ENCODE peak calls at places on chromosomes 7 and 10, in six cellular contexts. Z, Y, J, N, I and L are unnamed samples.

GRCh38 chr10:95485030-95485429 is 76.1 kb downstream of the SORBS1 start:
- DNase-seq in I (no peak), Y (no peak), N (peak), J (no peak), Z (no peak), L (no peak)

GRCh38 chr10:60646966-60647796 is 131.1 kb upstream of the CDK1 start:
- DNase-seq in Z (peak), Y (peak), I (no peak), J (peak), N (peak), L (no peak)

GRCh38 chr10:110717830-110718595 is 73.9 kb downstream of the RBM20 start:
- DNase-seq in J (no peak), Z (no peak), N (no peak), Y (no peak), I (no peak), L (no peak)

GRCh38 chr10:47364911-47365310 is 16.7 kb downstream of the RBP3 start:
- DNase-seq in I (no peak), N (no peak), J (no peak), Y (no peak), Z (no peak), L (no peak)

GRCh38 chr10:7054915-7055314 is 355.9 kb downstream of the SFMBT2 start:
- DNase-seq in I (peak), N (no peak), Z (no peak), J (peak), Y (peak), L (no peak)

GRCh38 chr10:120394446-120394845 is 62.6 kb upstream of the PLPP4 start:
- DNase-seq in Y (no peak), Z (no peak), N (no peak), I (no peak), J (peak), L (no peak)

GRCh38 chr7:101633516-101633915 is 4.4 kb upstream of the MYL10 start:
- DNase-seq in N (no peak), I (no peak), Y (no peak), Z (no peak), J (no peak), L (no peak)

GRCh38 chr7:4645241-4645640 is 36.9 kb upstream of the FOXK1 start:
- DNase-seq in J (no peak), Y (no peak), N (no peak), Z (no peak), I (no peak), L (no peak)

GRCh38 chr10:30829921-30830671 is 200.5 kb upstream of the LYZL2 start:
- DNase-seq in J (peak), Y (peak), I (no peak), N (peak), Z (no peak), L (no peak)

GRCh38 chr7:155918720-155919399 is 106.6 kb upstream of the SHH start:
- DNase-seq in Y (peak), Z (no peak), N (peak), I (no peak), J (peak), L (no peak)

GRCh38 chr7:109782806-109783205 is 1213.1 kb downstream of the DNAJB9 start:
- DNase-seq in Z (no peak), Y (no peak), N (no peak), I (no peak), J (no peak), L (no peak)

GRCh38 chr10:43585046-43585445 is 10.6 kb upstream of the ZNF239 start:
- DNase-seq in Y (peak), Z (no peak), J (no peak), I (no peak), N (no peak), L (no peak)

GRCh38 chr10:43585981-43586738 is 11.7 kb upstream of the ZNF239 start:
- DNase-seq in J (no peak), N (no peak), I (no peak), Y (no peak), Z (no peak), L (no peak)

DNA sequence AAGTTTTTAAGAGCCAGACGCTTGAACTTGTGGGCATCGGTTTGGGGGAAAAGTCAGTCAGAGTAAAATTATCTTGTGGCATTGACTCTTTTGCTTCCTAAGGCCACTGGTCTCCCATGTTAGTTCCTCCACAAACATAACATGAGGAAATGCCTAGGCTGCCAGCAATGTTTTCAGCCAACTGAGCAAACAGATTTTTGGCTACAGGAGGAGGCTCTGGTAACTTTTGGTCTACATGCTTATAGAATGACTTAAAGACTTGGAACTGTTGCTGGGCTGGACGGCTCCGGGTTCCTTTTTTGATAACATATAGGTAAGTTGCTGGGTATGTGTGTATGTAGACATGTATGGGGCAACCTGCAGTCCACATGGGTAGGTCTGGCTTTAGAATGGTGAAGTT is 9.6 kb upstream of the ZNF239 start:
- DNase-seq in Y (no peak), Z (no peak), J (no peak), N (no peak), I (no peak), L (no peak)
- H2AFZ ChIP-seq in Y (no peak), Z (no peak), J (no peak), N (no peak), I (no peak), L (no peak)

DNA sequence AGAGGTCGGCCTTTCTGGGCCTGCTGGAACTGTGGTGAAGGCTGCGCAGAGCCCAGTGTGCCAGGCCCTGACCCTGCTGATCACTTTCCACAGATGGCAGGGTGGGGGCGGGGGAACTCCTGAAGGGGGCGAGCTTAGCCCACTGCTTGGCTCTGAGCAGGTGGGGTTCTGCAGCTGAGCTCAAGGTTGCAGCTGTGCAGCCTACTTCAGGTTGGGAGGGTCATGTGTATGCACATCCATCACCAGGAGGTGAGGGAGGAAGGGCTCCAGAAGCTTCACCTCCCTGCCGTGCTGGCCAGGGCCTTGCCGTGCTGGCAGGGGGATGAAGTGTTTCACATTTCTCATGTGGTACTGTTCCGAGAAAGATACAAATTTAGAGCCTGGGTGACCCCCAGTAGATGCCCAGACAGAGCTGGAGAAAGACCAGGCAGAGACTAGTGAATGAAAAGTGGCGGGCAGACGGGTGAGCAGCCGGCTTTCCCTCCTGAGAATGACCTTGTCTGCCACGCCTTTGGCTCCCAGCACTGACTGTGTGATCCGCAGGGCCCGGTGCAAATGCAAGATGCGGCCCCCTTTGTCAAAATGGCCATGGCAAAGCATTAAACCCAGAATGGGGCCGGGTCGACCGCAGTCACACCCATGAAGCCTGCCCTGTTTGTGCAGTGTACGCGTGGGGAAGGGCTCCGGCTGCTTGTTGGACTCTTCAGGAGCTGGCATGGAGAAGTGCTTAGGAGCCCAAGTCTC is 25.2 kb downstream of the FAM241B start:
- DNase-seq in N (no peak), J (no peak), Z (no peak), Y (no peak), I (no peak), L (no peak)
- H2BK120ac ChIP-seq in N (no peak), J (no peak), Z (no peak), Y (no peak), I (peak), L (no peak)

GRCh38 chr10:43960981-43961380 is 312.3 kb upstream of the ZNF32 start:
- DNase-seq in N (no peak), J (peak), I (no peak), Y (no peak), Z (no peak), L (no peak)
- H2AFZ ChIP-seq in N (no peak), J (no peak), I (no peak), Y (no peak), Z (no peak), L (no peak)

DNA sequence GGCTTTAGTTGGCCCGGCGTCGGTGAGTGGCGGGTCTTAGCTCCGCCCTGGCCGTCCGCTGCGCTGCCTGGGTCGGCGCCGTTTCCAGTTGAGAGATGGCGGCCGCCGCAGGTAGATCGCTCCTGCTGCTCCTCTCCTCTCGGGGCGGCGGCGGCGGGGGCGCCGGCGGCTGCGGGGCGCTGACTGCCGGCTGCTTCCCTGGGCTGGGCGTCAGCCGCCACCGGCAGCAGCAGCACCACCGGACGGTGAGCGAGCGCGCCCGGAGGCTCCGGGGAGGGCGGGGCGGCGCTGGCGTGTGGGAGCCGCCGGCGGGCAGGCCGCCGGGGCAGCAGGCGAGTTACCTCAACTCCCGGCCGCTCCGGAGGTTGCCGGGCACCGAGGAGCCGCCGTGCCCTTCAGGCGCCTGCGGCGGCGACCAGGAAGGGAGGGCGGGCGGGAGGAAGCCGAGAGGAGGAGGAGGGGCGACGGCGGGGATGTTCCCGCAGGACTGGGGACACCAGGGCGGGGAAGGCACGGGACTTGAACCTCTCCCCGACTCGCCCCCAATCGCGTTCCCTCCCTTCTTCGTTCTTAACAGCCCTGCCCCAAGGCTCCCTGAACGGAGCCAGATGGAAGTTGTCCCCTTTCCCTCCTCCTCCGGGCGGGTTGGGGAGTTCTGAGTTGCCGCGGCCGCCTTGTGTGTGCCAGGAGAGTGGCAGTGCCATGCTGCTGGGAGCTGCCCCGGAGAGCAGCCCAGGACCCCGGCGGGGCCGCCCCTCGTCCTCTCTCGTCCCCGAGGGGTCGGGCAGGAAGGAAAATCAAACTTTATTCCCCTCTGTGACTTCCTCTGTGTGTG is at the start of gene MCU:
- DNase-seq in Z (peak), J (peak), Y (peak), I (peak), N (peak), L (peak)
- H2BK120ac ChIP-seq in Z (no peak), J (peak), Y (peak), I (no peak), N (peak), L (no peak)

GRCh38 chr10:29305031-29305335 is 16.1 kb downstream of the LYZL1 start:
- DNase-seq in Z (no peak), I (no peak), N (no peak), Y (no peak), J (no peak), L (no peak)
- H2AFZ ChIP-seq in Z (peak), I (no peak), N (peak), Y (no peak), J (no peak), L (no peak)

GRCh38 chr10:3783721-3784432 is 1.1 kb downstream of the KLF6 start:
- DNase-seq in N (peak), I (no peak), Y (peak), Z (peak), J (peak), L (peak)

GRCh38 chr10:3785251-3785848 is 341 bp upstream of the KLF6 start:
- DNase-seq in Y (peak), N (peak), I (peak), Z (peak), J (peak), L (peak)

GRCh38 chr10:3785849-3786290 is 861 bp upstream of the KLF6 start:
- DNase-seq in Y (peak), N (peak), Z (peak), I (no peak), J (peak), L (peak)

GRCh38 chr10:3783313-3783689 is 1.7 kb downstream of the KLF6 start:
- DNase-seq in J (peak), Y (peak), Z (no peak), I (no peak), N (peak), L (peak)

GRCh38 chr10:3784510-3785250 is at the start of gene KLF6:
- DNase-seq in N (no peak), Z (no peak), Y (peak), J (no peak), I (no peak), L (no peak)
- H2BK120ac ChIP-seq in N (peak), Z (peak), Y (peak), J (peak), I (peak), L (peak)

DNA sequence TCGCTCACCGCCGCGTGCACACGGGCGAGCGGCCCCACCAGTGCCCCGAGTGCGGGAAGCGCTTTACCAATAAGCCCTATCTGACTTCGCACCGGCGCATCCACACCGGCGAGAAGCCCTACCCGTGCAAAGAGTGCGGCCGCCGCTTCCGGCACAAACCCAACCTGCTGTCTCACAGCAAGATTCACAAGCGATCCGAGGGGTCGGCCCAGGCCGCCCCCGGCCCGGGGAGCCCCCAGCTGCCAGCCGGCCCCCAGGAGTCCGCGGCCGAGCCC is 3.3 kb downstream of the REPIN1 start:
- DNase-seq in N (no peak), I (no peak), J (no peak), Z (no peak), Y (no peak), L (peak)
- H2AFZ ChIP-seq in N (no peak), I (no peak), J (no peak), Z (no peak), Y (no peak), L (no peak)

GRCh38 chr7:130440527-130441365 is at the start of gene CEP41:
- DNase-seq in N (peak), J (peak), Z (peak), I (peak), Y (peak), L (peak)
- H2BK120ac ChIP-seq in N (peak), J (peak), Z (peak), I (peak), Y (peak), L (peak)